ENCODE peak calls at places on chromosomes 12 and 14, in six cellular contexts. Z is ACHN; A is endodermal cell; C is NCI-H748 treated with DMSO at 0.1 percent for 48 hours; Y is GM03348; K is NK-92 treated with Interleukin-12 subunit alpha and Interleukin-12 subunit beta, amount 100 ng/mL, for 24 hours. U is an unnamed sample.

GRCh38 chr12:122955151-122955550 is 11.1 kb downstream of the ABCB9 start:
- DNase-seq in C (no peak), Z (no peak), A (no peak), Y (no peak), K (no peak), U (no peak)

GRCh38 chr14:90788031-90788430 is 28.2 kb downstream of the TTC7B start:
- DNase-seq in A (peak), K (no peak), Z (no peak), Y (no peak), C (no peak), U (no peak)

GRCh38 chr12:121893901-121894540 is 5.4 kb downstream of the PSMD9 start:
- DNase-seq in C (no peak), K (no peak), A (peak), Z (peak), Y (peak), U (no peak)

GRCh38 chr14:103523583-103523969 is 946 bp upstream of the CKB start:
- DNase-seq in Y (no peak), K (no peak), C (no peak), Z (no peak), A (no peak), U (no peak)

GRCh38 chr14:41062826-41063225 is 543.9 kb upstream of the LRFN5 start:
- DNase-seq in Z (peak), Y (no peak), K (no peak), C (no peak), A (no peak), U (no peak)

GRCh38 chr14:23444314-23444713 is 8.9 kb upstream of the MYH7 start:
- DNase-seq in C (no peak), K (no peak), Z (no peak), A (no peak), Y (no peak), U (no peak)

GRCh38 chr12:94795520-94795919 is 145.2 kb upstream of the TMCC3 start:
- DNase-seq in C (no peak), Y (peak), Z (peak), A (peak), K (no peak), U (no peak)

GRCh38 chr12:49689785-49690184 is 17.4 kb downstream of the FMNL3 start:
- DNase-seq in A (no peak), Z (no peak), C (no peak), K (no peak), Y (no peak), U (no peak)

GRCh38 chr14:61107148-61107641 is 126.2 kb downstream of the SLC38A6 start:
- DNase-seq in Y (peak), K (no peak), C (no peak), Z (no peak), A (no peak), U (no peak)

GRCh38 chr14:52399886-52400599 is 85.9 kb downstream of the PTGER2 start:
- DNase-seq in Y (peak), A (no peak), K (no peak), C (no peak), Z (peak), U (no peak)

GRCh38 chr12:66915312-66915904 is 236.5 kb upstream of the GRIP1 start:
- DNase-seq in A (no peak), K (no peak), Y (no peak), C (no peak), Z (no peak), U (peak)

GRCh38 chr12:52211716-52212585 is 20.1 kb upstream of the KRT80 start:
- DNase-seq in K (no peak), A (peak), Z (no peak), Y (no peak), C (no peak), U (no peak)

GRCh38 chr14:89251066-89251465 is 166.0 kb downstream of the FOXN3 start:
- DNase-seq in Y (no peak), K (no peak), C (no peak), Z (no peak), A (no peak), U (no peak)

GRCh38 chr14:23766737-23767401 is 130.7 kb downstream of the DHRS2 start:
- DNase-seq in C (no peak), A (no peak), K (no peak), Z (no peak), Y (no peak), U (no peak)

GRCh38 chr12:45728625-45729232 is 777 bp upstream of the ARID2 start:
- DNase-seq in K (peak), C (peak), Z (peak), Y (peak), A (peak), U (peak)

GRCh38 chr14:34688470-34689206 is 25.8 kb downstream of the CFL2 start:
- DNase-seq in A (no peak), C (no peak), Z (no peak), K (no peak), Y (no peak), U (no peak)

GRCh38 chr12:120599672-120600537 is 18.7 kb upstream of the POP5 start:
- DNase-seq in A (peak), Y (no peak), K (no peak), C (no peak), Z (peak), U (no peak)

GRCh38 chr12:56007892-56008471 is 10.9 kb downstream of the SUOX start:
- DNase-seq in A (no peak), Y (peak), K (no peak), C (no peak), Z (peak), U (no peak)

U was measured in DMS153.